ENCODE peak calls at places on chromosomes 4 and X, in seven cellular contexts. P, A, O, N, M, K and C are unnamed samples.

GRCh38 chr4:141133146-141134006 is at the start of gene RNF150:
- DNase-seq in P (no peak), M (peak), N (peak), K (peak), O (peak), A (no peak), C (peak)

GRCh38 chr4:81412941-81413488 is 58.7 kb downstream of the RASGEF1B start:
- DNase-seq in N (no peak), K (no peak), O (no peak), A (no peak), M (no peak), P (no peak), C (no peak)

GRCh38 chr4:69546121-69546520 is 50.4 kb upstream of the UGT2B4 start:
- DNase-seq in M (no peak), O (peak), A (no peak), K (no peak), P (no peak), N (peak), C (peak)

GRCh38 chr4:46270986-46271596 is 118.8 kb downstream of the GABRA2 start:
- DNase-seq in P (no peak), N (peak), O (peak), A (no peak), K (no peak), M (no peak), C (peak)

GRCh38 chrX:117397846-117398245 is 718.8 kb downstream of the KLHL13 start:
- DNase-seq in M (no peak), P (no peak), N (no peak), K (no peak), A (no peak), O (no peak), C (no peak)

GRCh38 chrX:119488749-119489148 is 20.5 kb downstream of the SLC25A5 start:
- DNase-seq in P (peak), M (peak), O (peak), K (no peak), N (peak), A (no peak), C (peak)

GRCh38 chr4:13143234-13143633 is 340.9 kb downstream of the RAB28 start:
- DNase-seq in O (no peak), N (no peak), M (no peak), K (no peak), A (no peak), P (no peak), C (no peak)

GRCh38 chr4:15495621-15496020 is 25.9 kb downstream of the CC2D2A start:
- DNase-seq in P (no peak), O (peak), A (no peak), M (no peak), K (no peak), N (no peak), C (no peak)

GRCh38 chr4:149371021-149371420 is 444.6 kb downstream of the IQCM start:
- DNase-seq in M (peak), P (no peak), K (no peak), N (peak), A (peak), O (peak), C (peak)

GRCh38 chr4:173318648-173319211 is 15.4 kb downstream of the HMGB2 start:
- DNase-seq in N (peak), A (peak), O (peak), P (peak), M (no peak), K (no peak), C (peak)

GRCh38 chr4:76233534-76233933 is 18.0 kb upstream of the FAM47E start:
- DNase-seq in P (no peak), N (no peak), K (no peak), A (no peak), O (no peak), M (no peak), C (no peak)

GRCh38 chr4:103405415-103405814 is 207.3 kb upstream of the CENPE start:
- DNase-seq in N (no peak), M (no peak), P (no peak), O (no peak), K (no peak), A (no peak), C (no peak)

GRCh38 chr4:155684892-155685550 is 18.4 kb downstream of the GUCY1A1 start:
- DNase-seq in P (no peak), K (no peak), M (no peak), A (no peak), N (no peak), O (no peak), C (no peak)

GRCh38 chr4:71639380-71639779 is 144.5 kb downstream of the GC start:
- DNase-seq in P (no peak), K (no peak), N (no peak), M (no peak), O (no peak), A (no peak), C (no peak)

GRCh38 chrX:15908891-15909290 is 54.3 kb upstream of the AP1S2 start:
- DNase-seq in M (no peak), A (no peak), N (peak), O (no peak), P (no peak), K (no peak), C (no peak)

GRCh38 chr4:7252051-7252450 is 59.7 kb downstream of the SORCS2 start:
- DNase-seq in A (no peak), K (no peak), O (no peak), M (no peak), P (no peak), N (no peak), C (no peak)

DNA sequence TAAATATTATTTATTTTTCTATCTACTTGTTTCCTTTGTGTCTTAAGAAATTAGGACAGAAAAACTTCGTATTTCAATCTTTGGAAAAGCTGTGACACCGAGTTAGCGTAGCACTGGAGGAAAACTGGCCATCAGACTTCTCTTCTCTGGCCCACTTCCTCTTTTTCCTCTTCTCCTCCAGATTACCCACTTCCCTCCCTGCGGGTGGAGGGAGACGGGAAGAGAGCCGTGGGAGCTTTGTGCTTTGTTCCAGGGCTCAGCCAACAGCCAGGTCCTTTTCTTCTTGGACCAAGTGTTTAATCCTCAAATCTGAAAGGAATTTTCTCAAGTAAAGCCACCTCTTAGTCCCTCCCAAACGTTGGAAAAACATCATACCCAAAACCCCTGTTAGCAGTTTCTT is 29.7 kb downstream of the OFD1 start:
- DNase-seq in N (no peak), M (peak), A (no peak), K (no peak), O (no peak), P (no peak), C (no peak)
- H3K4me3 ChIP-seq in N (no peak), M (no peak), A (no peak), K (no peak), O (no peak), P (no peak), C (no peak)

DNA sequence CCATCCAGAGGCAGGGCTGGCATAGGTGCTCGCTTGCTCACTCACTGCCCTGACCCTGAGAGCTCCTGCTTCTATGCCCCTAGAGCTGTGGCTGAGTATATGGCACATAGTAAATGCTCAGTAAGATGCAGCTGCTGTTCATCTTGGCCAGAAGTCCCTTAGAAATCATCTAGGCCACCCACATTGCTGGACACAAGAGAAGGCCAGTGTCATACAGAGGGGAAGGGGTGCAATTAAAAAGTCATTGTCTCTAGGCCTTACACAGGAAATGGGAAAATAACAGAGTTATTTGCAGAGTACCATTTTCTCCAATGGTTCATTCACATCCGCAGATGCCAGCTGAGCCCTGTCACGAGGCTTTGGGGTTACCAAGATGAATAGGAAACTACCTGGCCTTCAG is 88.8 kb downstream of the MAMLD1 start:
- DNase-seq in N (no peak), A (no peak), K (no peak), O (no peak), P (no peak), M (no peak), C (no peak)
- H3K4me3 ChIP-seq in N (no peak), A (no peak), K (no peak), O (no peak), P (no peak), M (no peak), C (no peak)

GRCh38 chr4:140084426-140084825 is 69.6 kb downstream of the MAML3 start:
- DNase-seq in M (no peak), N (no peak), A (no peak), P (no peak), O (no peak), K (no peak), C (no peak)

GRCh38 chr4:140085924-140086323 is 68.1 kb downstream of the MAML3 start:
- DNase-seq in N (no peak), K (no peak), M (no peak), P (no peak), O (no peak), A (no peak), C (no peak)

GRCh38 chr4:140083320-140083719 is 70.7 kb downstream of the MAML3 start:
- DNase-seq in O (no peak), K (no peak), M (no peak), N (no peak), P (no peak), A (no peak), C (no peak)

GRCh38 chr4:140082399-140082758 is 71.6 kb downstream of the MAML3 start:
- DNase-seq in K (no peak), O (no peak), M (no peak), P (no peak), N (no peak), A (no peak), C (no peak)

GRCh38 chr4:140085062-140085622 is 68.8 kb downstream of the MAML3 start:
- DNase-seq in P (no peak), N (no peak), O (no peak), M (no peak), K (no peak), A (no peak), C (no peak)
- H3K4me3 ChIP-seq in P (no peak), N (no peak), O (no peak), M (no peak), K (no peak), A (no peak), C (no peak)

DNA sequence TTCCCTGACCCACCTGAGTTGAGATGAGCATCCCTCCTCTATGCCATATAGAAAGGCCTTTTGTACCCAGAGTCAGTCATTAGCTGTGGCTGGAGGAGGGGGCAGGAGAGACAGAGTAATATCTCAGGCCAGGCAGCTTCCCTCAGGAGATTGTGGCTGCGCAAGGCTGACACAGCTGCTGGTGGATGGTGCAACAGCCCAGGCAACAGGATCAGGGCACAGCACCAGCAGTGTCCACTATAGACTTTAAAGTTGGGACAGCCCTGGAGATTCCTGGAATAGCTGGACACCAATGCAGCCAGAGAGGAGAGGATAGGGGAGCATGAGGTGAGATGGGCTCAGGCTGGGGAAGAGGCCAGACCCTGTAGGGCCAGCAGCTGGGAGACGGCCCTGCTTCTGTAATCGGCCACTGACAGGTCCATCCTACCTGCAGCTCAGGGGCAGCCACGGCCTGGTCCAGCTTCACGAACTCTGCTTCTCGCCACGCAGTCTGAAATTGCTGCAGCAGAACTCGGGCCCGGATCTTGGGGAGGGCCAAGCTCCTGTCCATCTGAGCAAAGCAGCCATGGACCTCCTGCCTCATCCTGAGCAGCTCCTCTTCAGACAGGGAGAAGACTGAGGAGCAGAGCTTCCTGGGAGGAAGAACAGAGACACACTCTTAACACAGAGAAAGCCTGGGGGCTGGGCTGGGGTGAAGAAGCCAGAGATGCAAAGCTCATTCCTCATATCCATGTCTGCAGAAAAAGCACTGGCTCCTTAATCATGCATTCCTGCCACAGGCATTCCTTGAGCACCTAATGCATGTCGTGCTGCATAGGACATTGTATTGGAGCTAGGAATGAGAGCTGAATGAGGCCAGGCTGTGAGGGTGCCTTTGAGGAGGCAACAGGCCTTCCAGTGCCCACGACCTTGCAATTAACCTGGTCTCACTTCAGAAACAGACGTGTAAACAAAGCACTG is 90.0 kb downstream of the EVC2 start:
- DNase-seq in M (no peak), K (peak), N (no peak), A (no peak), P (no peak), O (no peak), C (no peak)
- H3K4me3 ChIP-seq in M (no peak), K (no peak), N (no peak), A (no peak), P (no peak), O (no peak), C (no peak)

GRCh38 chrX:106378616-106379015 is 210.5 kb downstream of the PWWP3B start:
- DNase-seq in N (no peak), A (no peak), P (peak), M (no peak), K (no peak), O (no peak), C (no peak)
- H3K4me3 ChIP-seq in N (no peak), A (no peak), P (peak), M (no peak), K (no peak), O (no peak), C (no peak)

GRCh38 chr4:122833999-122834398 is 7.4 kb downstream of the FGF2 start:
- DNase-seq in O (no peak), P (no peak), M (no peak), A (no peak), N (no peak), K (no peak), C (no peak)
- H3K4me3 ChIP-seq in O (no peak), P (no peak), M (no peak), A (no peak), N (no peak), K (no peak), C (no peak)

DNA sequence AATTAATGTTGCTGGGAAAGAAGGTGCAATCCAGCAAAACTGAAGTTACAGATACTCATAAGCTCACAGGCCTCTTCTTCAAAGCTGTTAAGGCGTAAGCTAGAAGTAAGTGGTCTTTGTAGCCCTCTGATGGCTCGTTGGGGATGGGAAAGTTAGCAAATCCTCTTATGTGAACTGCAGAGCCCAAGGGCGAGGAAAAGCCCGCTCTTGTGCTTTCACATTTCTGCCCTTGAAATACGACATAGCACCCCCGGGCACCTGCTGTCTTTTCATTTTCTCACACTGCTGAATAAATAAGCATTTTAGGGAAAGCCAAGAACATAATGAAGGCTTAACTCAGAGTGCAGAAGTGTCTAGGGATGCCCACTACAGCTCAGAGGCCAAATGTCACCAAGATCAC is 73.1 kb upstream of the SORBS2 start:
- DNase-seq in P (no peak), N (no peak), A (no peak), K (no peak), O (no peak), M (no peak), C (no peak)
- H3K4me3 ChIP-seq in P (no peak), N (no peak), A (no peak), K (no peak), O (no peak), M (no peak), C (no peak)

GRCh38 chrX:153707406-153707805 is 16.8 kb downstream of the BCAP31 start:
- DNase-seq in M (no peak), A (no peak), N (no peak), K (peak), O (no peak), P (no peak), C (no peak)
- H3K4me3 ChIP-seq in M (no peak), A (no peak), N (no peak), K (no peak), O (no peak), P (no peak), C (no peak)

GRCh38 chr4:37994569-37994968 is 34.4 kb downstream of the PTTG2 start:
- DNase-seq in A (no peak), P (no peak), O (no peak), N (no peak), K (no peak), M (no peak), C (no peak)

GRCh38 chr4:37993806-37994205 is 33.6 kb downstream of the PTTG2 start:
- DNase-seq in N (no peak), O (no peak), P (no peak), K (no peak), M (no peak), A (no peak), C (no peak)

GRCh38 chr4:37995981-37996770 is 36.0 kb downstream of the PTTG2 start:
- DNase-seq in K (no peak), M (no peak), N (no peak), A (no peak), P (no peak), O (no peak), C (no peak)

GRCh38 chr4:37998225-37998624 is 38.0 kb downstream of the PTTG2 start:
- DNase-seq in K (no peak), N (no peak), A (no peak), P (no peak), O (no peak), M (no peak), C (no peak)

GRCh38 chr4:37995299-37995821 is 35.2 kb downstream of the PTTG2 start:
- DNase-seq in P (no peak), K (no peak), O (no peak), N (no peak), A (no peak), M (no peak), C (no peak)
- H3K4me3 ChIP-seq in P (no peak), K (no peak), O (no peak), N (no peak), A (no peak), M (no peak), C (no peak)